ENCODE peak calls at places on chromosomes 13 and 19, in seven cellular contexts. Y, A, E, H, I, Q and J are unnamed samples.

GRCh38 chr13:69980799-69981198 is 126.8 kb upstream of the ATXN8OS start:
- DNase-seq in Y (no peak), A (no peak), E (no peak), H (no peak), I (no peak), Q (no peak), J (no peak)

GRCh38 chr13:20425819-20426219 is 99.8 kb downstream of the CRYL1 start:
- DNase-seq in Y (peak; percentile 79), A (no peak), E (no peak), H (no peak), I (no peak), Q (peak; percentile 59), J (peak; percentile 50)

GRCh38 chr13:75326173-75327131 is 155.5 kb downstream of the TBC1D4 start:
- DNase-seq in Y (peak; percentile 41), A (no peak), E (peak; percentile 19), H (peak; percentile 32), I (peak; percentile 44), Q (no peak), J (peak; percentile 54)

GRCh38 chr13:50627111-50627510 is 216.4 kb downstream of the DLEU7 start:
- DNase-seq in Y (no peak), A (no peak), E (no peak), H (peak; percentile 5), I (no peak), Q (no peak), J (no peak)

GRCh38 chr19:54430306-54431254 is 15.3 kb downstream of the TTYH1 start:
- DNase-seq in Y (peak; percentile 74), A (no peak), E (no peak), H (peak; percentile 28), I (no peak), Q (peak; percentile 86), J (peak; percentile 77)

GRCh38 chr19:38142176-38143035 is 81.6 kb downstream of the DPF1 start:
- DNase-seq in Y (peak; percentile 85), A (no peak), E (peak; percentile 41), H (peak; percentile 59), I (peak; percentile 51), Q (peak; percentile 80), J (peak; percentile 65)

GRCh38 chr19:55616395-55616875 is 7.9 kb downstream of the ZNF784 start:
- DNase-seq in Y (no peak), A (no peak), E (no peak), H (no peak), I (no peak), Q (no peak), J (no peak)

GRCh38 chr13:107006646-107007045 is 438.7 kb upstream of the ARGLU1 start:
- DNase-seq in Y (no peak), A (no peak), E (peak; percentile 34), H (no peak), I (no peak), Q (no peak), J (no peak)

GRCh38 chr13:51823351-51823750 is 19.4 kb upstream of the DHRS12 start:
- DNase-seq in Y (no peak), A (no peak), E (no peak), H (no peak), I (no peak), Q (no peak), J (no peak)

GRCh38 chr13:113854238-113855011 is 9.5 kb downstream of the GAS6 start:
- DNase-seq in Y (no peak), A (peak; percentile 19), E (peak; percentile 86), H (peak; percentile 79), I (peak; percentile 57), Q (no peak), J (no peak)

GRCh38 chr13:112942689-112943308 is 26.2 kb upstream of the MCF2L start:
- DNase-seq in Y (peak; percentile 99), A (peak; percentile 99), E (peak; percentile 87), H (peak; percentile 92), I (peak; percentile 92), Q (peak; percentile 99), J (peak; percentile 92)

GRCh38 chr19:40235238-40236025 is 8.9 kb upstream of the CCNP start:
- DNase-seq in Y (no peak), A (no peak), E (no peak), H (no peak), I (no peak), Q (no peak), J (no peak)

GRCh38 chr19:7230826-7231225 is 63.4 kb downstream of the INSR start:
- DNase-seq in Y (no peak), A (no peak), E (peak; percentile 10), H (no peak), I (no peak), Q (no peak), J (no peak)

GRCh38 chr19:35265126-35265995 is 3.4 kb upstream of the USF2 start:
- DNase-seq in Y (no peak), A (no peak), E (peak; percentile 17), H (no peak), I (peak; percentile 25), Q (no peak), J (no peak)

GRCh38 chr13:44140146-44140545 is 233.5 kb upstream of the SERP2 start:
- DNase-seq in Y (no peak), A (no peak), E (no peak), H (no peak), I (no peak), Q (no peak), J (no peak)

GRCh38 chr13:44142911-44143665 is 230.5 kb upstream of the SERP2 start:
- DNase-seq in Y (no peak), A (no peak), E (no peak), H (no peak), I (peak; percentile 40), Q (no peak), J (no peak)

GRCh38 chr13:44141213-44141724 is 232.4 kb upstream of the SERP2 start:
- DNase-seq in Y (no peak), A (no peak), E (peak; percentile 31), H (no peak), I (no peak), Q (no peak), J (peak; percentile 15)

GRCh38 chr13:44142540-44142867 is 231.1 kb upstream of the SERP2 start:
- DNase-seq in Y (no peak), A (no peak), E (no peak), H (no peak), I (no peak), Q (no peak), J (no peak)

GRCh38 chr13:44141725-44142539 is 231.7 kb upstream of the SERP2 start:
- DNase-seq in Y (peak; percentile 97), A (peak; percentile 91), E (peak; percentile 96), H (peak; percentile 97), I (peak; percentile 93), Q (peak; percentile 100), J (peak; percentile 100)
- TF ChIP-seq CTCF in Y (peak; percentile 1), A (no peak), E (no peak), H (no peak), I (no peak), Q (no peak), J (no peak)

GRCh38 chr19:52270266-52270885 is 989 bp downstream of the ZNF766 start:
- DNase-seq in Y (peak; percentile 26), A (no peak), E (peak; percentile 22), H (no peak), I (peak; percentile 28), Q (peak; percentile 30), J (peak; percentile 26)

GRCh38 chr19:52273301-52273700 is 3.9 kb downstream of the ZNF766 start:
- DNase-seq in Y (no peak), A (no peak), E (no peak), H (no peak), I (no peak), Q (no peak), J (no peak)

GRCh38 chr19:52274191-52274590 is 4.8 kb downstream of the ZNF766 start:
- DNase-seq in Y (no peak), A (no peak), E (no peak), H (no peak), I (no peak), Q (no peak), J (no peak)

DNA sequence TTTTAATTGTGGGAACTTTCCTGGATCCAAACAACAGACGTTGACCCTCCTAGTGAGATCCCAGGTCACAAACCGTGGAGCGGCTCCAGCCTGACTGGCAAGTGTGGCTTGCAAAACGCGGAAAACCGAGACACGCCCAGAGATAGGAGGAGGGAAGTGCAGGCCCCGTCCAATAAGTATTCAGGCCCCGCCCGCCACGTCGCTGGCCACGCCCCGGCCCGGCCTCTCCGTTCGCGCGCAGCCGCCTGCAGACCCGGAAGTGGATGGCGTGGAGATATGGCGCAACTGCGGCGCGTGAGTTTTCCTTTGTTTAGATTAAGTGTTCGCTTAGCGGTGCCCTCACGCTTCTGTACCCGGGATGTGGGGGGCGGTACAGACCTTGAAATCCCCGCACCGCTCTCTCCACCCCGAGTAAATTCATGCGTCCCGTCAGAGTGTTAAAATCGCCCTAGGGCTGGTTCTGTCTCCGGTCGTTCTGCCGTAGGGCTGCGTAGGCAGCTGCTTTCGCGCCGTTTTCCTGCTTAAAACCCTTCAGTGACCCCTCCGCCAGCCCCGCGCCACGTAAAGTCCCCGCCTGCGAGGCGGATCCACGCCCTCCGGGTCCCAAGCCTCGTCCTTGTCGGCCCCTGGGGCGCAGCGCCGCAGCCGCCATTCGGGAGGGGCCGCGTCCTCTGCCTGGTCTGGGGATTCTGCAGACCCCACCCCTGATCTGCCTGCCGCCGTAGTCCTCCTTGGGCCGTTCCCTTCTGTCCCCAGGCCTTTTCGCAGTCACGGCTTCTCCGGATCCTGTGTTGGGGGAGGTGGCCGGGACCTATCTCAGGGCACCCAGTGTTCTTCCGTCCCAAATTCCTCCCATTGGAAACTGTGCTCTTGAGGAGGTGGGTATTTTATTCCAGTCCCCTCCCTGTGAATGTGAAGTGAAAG is at the start of gene ZNF766:
- DNase-seq in Y (peak; percentile 97), A (peak; percentile 94), E (peak; percentile 94), H (peak; percentile 95), I (peak; percentile 91), Q (peak; percentile 99), J (peak; percentile 97)
- TF ChIP-seq CTCF in Y (no peak), A (no peak), E (no peak), H (no peak), I (no peak), Q (peak; percentile 10), J (no peak)

GRCh38 chr13:29369060-29369743 is 226.3 kb downstream of the SLC7A1 start:
- DNase-seq in Y (peak; percentile 25), A (no peak), E (peak; percentile 43), H (peak; percentile 36), I (peak; percentile 50), Q (no peak), J (no peak)
- TF ChIP-seq CTCF in Y (peak; percentile 81), A (no peak), E (peak; percentile 69), H (peak; percentile 58), I (peak; percentile 64), Q (peak; percentile 60), J (peak; percentile 39)

DNA sequence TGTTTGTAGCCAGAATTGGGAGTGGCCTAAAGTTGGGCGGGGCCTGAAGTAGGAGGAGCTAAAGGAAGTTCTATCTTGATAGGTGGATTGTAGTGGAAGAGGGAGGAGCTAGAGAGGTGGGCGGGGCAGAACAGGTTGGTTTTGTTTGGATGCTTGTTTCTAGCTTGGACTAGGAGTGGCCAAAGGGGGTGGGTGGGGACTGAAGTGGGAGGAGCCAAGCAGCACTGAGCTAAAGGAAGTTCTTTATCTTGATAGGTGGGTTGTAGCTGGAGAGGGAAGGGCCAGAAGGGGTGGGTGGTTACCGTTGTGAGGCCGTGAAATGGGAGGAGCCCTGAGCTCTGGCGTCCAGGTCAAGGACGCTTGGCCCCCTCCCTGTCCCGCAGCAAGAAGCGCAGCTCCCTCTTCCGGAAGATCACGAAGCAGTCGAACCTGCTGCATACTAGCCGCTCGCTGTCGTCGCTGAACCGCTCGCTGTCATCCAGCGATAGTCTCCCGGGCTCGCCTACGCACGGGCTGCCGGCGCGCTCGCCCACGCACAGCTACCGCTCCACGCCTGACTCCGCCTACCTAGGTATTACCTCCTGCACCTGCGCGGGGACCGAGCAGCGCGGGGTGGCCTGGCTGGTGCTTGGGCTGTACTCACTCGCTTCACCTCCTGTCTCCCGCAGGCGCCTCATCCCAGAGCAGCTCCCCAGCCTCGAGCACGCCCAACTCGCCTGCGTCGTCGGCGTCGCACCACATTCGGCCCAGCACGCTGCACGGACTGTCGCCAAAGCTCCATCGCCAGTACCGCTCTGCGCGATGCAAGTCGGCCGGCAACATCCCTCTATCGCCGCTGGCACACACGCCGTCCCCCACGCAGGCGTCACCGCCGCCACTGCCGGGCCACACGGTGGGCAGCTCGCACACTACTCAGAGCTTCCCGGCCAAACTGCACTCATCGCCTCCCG is 8.0 kb downstream of the DNASE2 start:
- DNase-seq in Y (peak; percentile 81), A (peak; percentile 34), E (peak; percentile 30), H (peak; percentile 35), I (peak; percentile 61), Q (peak; percentile 59), J (peak; percentile 68)
- TF ChIP-seq CTCF in Y (no peak), A (no peak), E (peak; percentile 7), H (no peak), I (no peak), Q (no peak), J (no peak)